ENCODE peak calls at places on chromosome 17, in seven cellular contexts. One of them, this sample, is unnamed.

GRCh38 chr17:74442670-74443515 is 11.0 kb downstream of the GPRC5C start:
- DNase-seq in CD4-positive, alpha-beta memory T cell: no peak
- DNase-seq in NCI-H1417 treated with DMSO at 0.1 percent for 48 hours: no peak
- DNase-seq in NCI-H2171: no peak
- DNase-seq in AG10803: peak
- DNase-seq in lung: peak
- DNase-seq in HTR-8/SVneo: no peak
- DNase-seq in this sample: peak

GRCh38 chr17:3916013-3916696 is at the start of gene P2RX1:
- DNase-seq in CD4-positive, alpha-beta memory T cell: peak
- DNase-seq in NCI-H1417 treated with DMSO at 0.1 percent for 48 hours: no peak
- DNase-seq in NCI-H2171: no peak
- DNase-seq in AG10803: no peak
- DNase-seq in lung: no peak
- DNase-seq in HTR-8/SVneo: no peak
- DNase-seq in this sample: peak

GRCh38 chr17:4744999-4745969 is 5.6 kb upstream of the CXCL16 start:
- DNase-seq in CD4-positive, alpha-beta memory T cell: no peak
- DNase-seq in NCI-H1417 treated with DMSO at 0.1 percent for 48 hours: no peak
- DNase-seq in NCI-H2171: no peak
- DNase-seq in AG10803: no peak
- DNase-seq in lung: no peak
- DNase-seq in HTR-8/SVneo: no peak
- DNase-seq in this sample: no peak

GRCh38 chr17:10875411-10875810 is 37.5 kb upstream of the PIRT start:
- DNase-seq in CD4-positive, alpha-beta memory T cell: no peak
- DNase-seq in NCI-H1417 treated with DMSO at 0.1 percent for 48 hours: no peak
- DNase-seq in NCI-H2171: no peak
- DNase-seq in AG10803: no peak
- DNase-seq in lung: no peak
- DNase-seq in HTR-8/SVneo: no peak
- DNase-seq in this sample: no peak

GRCh38 chr17:65058615-65059014 is 2.1 kb upstream of the GNA13 start:
- DNase-seq in CD4-positive, alpha-beta memory T cell: no peak
- DNase-seq in NCI-H1417 treated with DMSO at 0.1 percent for 48 hours: no peak
- DNase-seq in NCI-H2171: no peak
- DNase-seq in AG10803: no peak
- DNase-seq in lung: no peak
- DNase-seq in HTR-8/SVneo: no peak
- DNase-seq in this sample: no peak

GRCh38 chr17:71472809-71473789 is 647.7 kb upstream of the SOX9 start:
- DNase-seq in CD4-positive, alpha-beta memory T cell: no peak
- DNase-seq in NCI-H1417 treated with DMSO at 0.1 percent for 48 hours: no peak
- DNase-seq in NCI-H2171: peak
- DNase-seq in AG10803: peak
- DNase-seq in lung: no peak
- DNase-seq in HTR-8/SVneo: peak
- DNase-seq in this sample: peak

GRCh38 chr17:76544916-76545365 is 5.1 kb downstream of the PRCD start:
- DNase-seq in CD4-positive, alpha-beta memory T cell: peak
- DNase-seq in NCI-H1417 treated with DMSO at 0.1 percent for 48 hours: no peak
- DNase-seq in NCI-H2171: peak
- DNase-seq in AG10803: no peak
- DNase-seq in lung: no peak
- DNase-seq in HTR-8/SVneo: no peak
- DNase-seq in this sample: no peak

GRCh38 chr17:52159159-52159809 is 770 bp upstream of the CA10 start:
- DNase-seq in CD4-positive, alpha-beta memory T cell: no peak
- DNase-seq in NCI-H1417 treated with DMSO at 0.1 percent for 48 hours: no peak
- DNase-seq in NCI-H2171: no peak
- DNase-seq in AG10803: no peak
- DNase-seq in lung: no peak
- DNase-seq in HTR-8/SVneo: no peak
- DNase-seq in this sample: no peak

GRCh38 chr17:35577826-35578194 is 561 bp downstream of the PEX12 start:
- DNase-seq in CD4-positive, alpha-beta memory T cell: no peak
- DNase-seq in NCI-H1417 treated with DMSO at 0.1 percent for 48 hours: no peak
- DNase-seq in NCI-H2171: no peak
- DNase-seq in AG10803: peak
- DNase-seq in lung: no peak
- DNase-seq in HTR-8/SVneo: no peak
- DNase-seq in this sample: peak

GRCh38 chr17:68197091-68197996 is 50.5 kb upstream of the AMZ2 start:
- DNase-seq in CD4-positive, alpha-beta memory T cell: peak
- DNase-seq in NCI-H1417 treated with DMSO at 0.1 percent for 48 hours: no peak
- DNase-seq in NCI-H2171: peak
- DNase-seq in AG10803: no peak
- DNase-seq in lung: no peak
- DNase-seq in HTR-8/SVneo: no peak
- DNase-seq in this sample: peak

GRCh38 chr17:60941028-60941427 is 263.4 kb downstream of the BCAS3 start:
- DNase-seq in CD4-positive, alpha-beta memory T cell: no peak
- DNase-seq in NCI-H1417 treated with DMSO at 0.1 percent for 48 hours: no peak
- DNase-seq in NCI-H2171: no peak
- DNase-seq in AG10803: peak
- DNase-seq in lung: peak
- DNase-seq in HTR-8/SVneo: no peak
- DNase-seq in this sample: no peak

GRCh38 chr17:19378416-19379293 is at the start of gene MAPK7:
- DNase-seq in CD4-positive, alpha-beta memory T cell: peak
- DNase-seq in NCI-H1417 treated with DMSO at 0.1 percent for 48 hours: no peak
- DNase-seq in NCI-H2171: no peak
- DNase-seq in AG10803: no peak
- DNase-seq in lung: no peak
- DNase-seq in HTR-8/SVneo: no peak
- DNase-seq in this sample: no peak

GRCh38 chr17:76968707-76969597 is 100.7 kb downstream of the MGAT5B start:
- DNase-seq in CD4-positive, alpha-beta memory T cell: peak
- DNase-seq in NCI-H1417 treated with DMSO at 0.1 percent for 48 hours: peak
- DNase-seq in NCI-H2171: peak
- DNase-seq in AG10803: no peak
- DNase-seq in lung: peak
- DNase-seq in HTR-8/SVneo: no peak
- DNase-seq in this sample: peak

GRCh38 chr17:31579265-31579664 is 187.8 kb downstream of the RAB11FIP4 start:
- DNase-seq in CD4-positive, alpha-beta memory T cell: no peak
- DNase-seq in NCI-H1417 treated with DMSO at 0.1 percent for 48 hours: peak
- DNase-seq in NCI-H2171: no peak
- DNase-seq in AG10803: no peak
- DNase-seq in lung: no peak
- DNase-seq in HTR-8/SVneo: peak
- DNase-seq in this sample: no peak

This sample was measured in mucosa of descending colon.